ENCODE peak calls at places on chromosomes 11 and 22, in seven cellular contexts. W is PC-3, Y is neural progenitor cell, J is GM23338, X is GM23248, U is HCT116, D is OCI-LY7. Z is an unnamed sample.

GRCh38 chr22:46895753-46896152 is 133.3 kb downstream of the TBC1D22A start:
- DNase-seq in W (no peak), Y (no peak), J (no peak), X (no peak), U (no peak), D (no peak), Z (no peak)

GRCh38 chr11:128310676-128311445 is 276.5 kb downstream of the ETS1 start:
- DNase-seq in W (no peak), Y (no peak), J (no peak), X (no peak), U (no peak), D (no peak), Z (no peak)

GRCh38 chr11:72446929-72447753 is 12.8 kb upstream of the CLPB start:
- DNase-seq in W (peak), Y (peak), J (peak), X (peak), U (peak), D (peak), Z (peak)

GRCh38 chr11:66290332-66290629 is 1.3 kb upstream of the YIF1A start:
- DNase-seq in W (no peak), Y (no peak), J (no peak), X (no peak), U (no peak), D (no peak), Z (no peak)

GRCh38 chr11:1302041-1302460 is 7.4 kb downstream of the TOLLIP start:
- DNase-seq in W (no peak), Y (no peak), J (no peak), X (no peak), U (no peak), D (no peak), Z (no peak)

GRCh38 chr22:31122532-31123291 is at the start of gene INPP5J:
- DNase-seq in W (peak), Y (peak), J (peak), X (peak), U (peak), D (no peak), Z (no peak)

GRCh38 chr11:62770778-62771143 is 435 bp upstream of the TAF6L start:
- DNase-seq in W (no peak), Y (no peak), J (peak), X (peak), U (no peak), D (peak), Z (no peak)

GRCh38 chr11:27699242-27699925 is 871 bp downstream of the BDNF start:
- DNase-seq in W (peak), Y (peak), J (peak), X (peak), U (no peak), D (no peak), Z (no peak)

GRCh38 chr22:29073618-29074275 is 912 bp downstream of the KREMEN1 start:
- DNase-seq in W (no peak), Y (peak), J (peak), X (peak), U (no peak), D (no peak), Z (no peak)

DNA sequence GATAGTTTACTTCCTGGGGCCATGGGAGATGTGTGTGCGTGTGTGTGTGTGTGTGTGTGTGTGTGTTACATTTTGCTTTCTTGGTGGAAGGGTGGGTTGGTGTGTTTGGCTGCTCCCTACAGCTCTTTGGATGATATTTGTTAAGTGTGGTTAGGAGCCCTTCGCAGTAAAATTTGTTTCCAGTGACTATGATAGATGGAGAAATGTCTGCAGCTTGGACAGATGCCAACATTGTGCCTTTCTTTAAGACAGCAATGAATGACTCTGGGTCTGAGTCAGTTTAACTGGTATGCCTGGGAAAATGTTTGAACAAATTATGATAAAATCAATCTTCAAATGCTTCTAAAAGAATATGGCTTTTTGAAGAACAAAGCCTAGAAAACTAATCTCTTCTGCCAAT is 102.7 kb upstream of the TRPC6 start:
- DNase-seq in W (peak), Y (no peak), J (no peak), X (peak), U (peak), D (no peak), Z (no peak)
- TF ChIP-seq EZH2phosphoT487 in W (no peak), Y (no peak), J (no peak), X (no peak), U (no peak), D (no peak), Z (no peak)

GRCh38 chr22:17647452-17647851 is 8.9 kb downstream of the BCL2L13 start:
- DNase-seq in W (no peak), Y (no peak), J (no peak), X (no peak), U (no peak), D (no peak), Z (no peak)

GRCh38 chr22:17647996-17648395 is 9.4 kb downstream of the BCL2L13 start:
- DNase-seq in W (no peak), Y (no peak), J (no peak), X (peak), U (no peak), D (no peak), Z (no peak)

GRCh38 chr22:17648564-17648963 is 10.0 kb downstream of the BCL2L13 start:
- DNase-seq in W (no peak), Y (no peak), J (no peak), X (no peak), U (no peak), D (no peak), Z (no peak)
- TF ChIP-seq EZH2phosphoT487 in W (no peak), Y (no peak), J (no peak), X (no peak), U (no peak), D (no peak), Z (no peak)

GRCh38 chr11:120021391-120021953 is 116.4 kb downstream of the TRIM29 start:
- DNase-seq in W (no peak), Y (no peak), J (no peak), X (no peak), U (no peak), D (no peak), Z (no peak)

GRCh38 chr11:120020981-120021380 is 116.9 kb downstream of the TRIM29 start:
- DNase-seq in W (no peak), Y (no peak), J (no peak), X (no peak), U (no peak), D (no peak), Z (no peak)

GRCh38 chr11:120022617-120023016 is 115.3 kb downstream of the TRIM29 start:
- DNase-seq in W (no peak), Y (no peak), J (no peak), X (no peak), U (no peak), D (no peak), Z (no peak)

GRCh38 chr11:120023120-120023519 is 114.8 kb downstream of the TRIM29 start:
- DNase-seq in W (no peak), Y (peak), J (peak), X (no peak), U (no peak), D (no peak), Z (no peak)

GRCh38 chr11:120021978-120022377 is 115.9 kb downstream of the TRIM29 start:
- DNase-seq in W (no peak), Y (no peak), J (no peak), X (no peak), U (no peak), D (no peak), Z (no peak)
- TF ChIP-seq EZH2phosphoT487 in W (no peak), Y (no peak), J (no peak), X (no peak), U (no peak), D (no peak), Z (no peak)

GRCh38 chr11:93519179-93519578 is 24.0 kb downstream of the SMCO4 start:
- DNase-seq in W (no peak), Y (no peak), J (no peak), X (no peak), U (no peak), D (peak), Z (no peak)
- TF ChIP-seq EZH2phosphoT487 in W (no peak), Y (no peak), J (no peak), X (no peak), U (no peak), D (no peak), Z (no peak)

DNA sequence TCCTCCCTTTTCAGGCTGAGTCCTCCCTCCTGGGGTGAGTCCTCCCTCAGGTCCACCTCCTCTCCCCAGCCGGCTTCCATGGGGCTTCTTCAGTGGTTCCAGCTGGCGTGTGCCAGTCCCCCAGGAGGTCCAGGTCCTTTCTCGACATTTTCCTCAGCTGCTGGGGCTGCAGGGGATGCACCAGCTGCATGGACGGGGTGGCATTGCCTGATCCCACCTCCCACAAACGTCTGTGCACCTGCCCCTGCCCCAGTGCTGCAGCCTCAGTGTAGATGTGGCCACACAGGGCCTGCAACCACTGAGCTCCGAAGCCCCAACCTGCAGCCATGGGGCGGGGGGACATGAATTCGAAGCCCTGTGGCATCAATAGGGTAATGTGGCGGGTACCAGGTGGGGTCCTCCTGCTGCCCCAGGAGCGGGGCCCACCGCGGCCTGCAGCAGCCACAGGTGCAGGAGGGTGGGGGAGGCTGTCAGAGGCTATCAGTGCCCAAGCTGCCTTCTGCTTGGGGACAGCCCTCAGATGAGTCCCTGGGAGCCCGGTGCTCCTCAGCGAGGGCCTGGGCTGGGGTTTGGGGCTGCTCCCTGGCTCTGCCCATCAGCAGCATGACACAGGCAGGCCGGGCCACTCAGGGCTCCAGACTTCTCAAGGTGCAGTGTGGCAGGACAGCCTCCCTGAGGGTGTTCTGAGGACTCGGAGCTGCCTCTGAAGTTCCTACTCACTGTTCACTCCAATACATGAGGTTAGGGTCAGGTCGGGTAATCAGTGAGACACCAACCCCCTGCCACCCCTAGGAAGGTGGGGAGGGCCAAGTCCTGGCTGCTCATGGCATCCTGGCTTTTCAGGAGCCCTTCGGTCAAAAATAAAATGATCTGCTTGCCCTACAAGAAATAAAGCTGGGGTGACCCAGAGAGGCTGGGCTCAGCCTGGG is 101.5 kb upstream of the FGF3 start:
- DNase-seq in W (no peak), Y (no peak), J (no peak), X (no peak), U (no peak), D (no peak), Z (no peak)
- TF ChIP-seq EZH2phosphoT487 in W (no peak), Y (no peak), J (no peak), X (no peak), U (no peak), D (no peak), Z (no peak)

GRCh38 chr11:61254403-61255025 is 13.5 kb downstream of the PGA5 start:
- DNase-seq in W (peak), Y (peak), J (peak), X (peak), U (peak), D (peak), Z (peak)
- TF ChIP-seq EZH2phosphoT487 in W (no peak), Y (no peak), J (no peak), X (no peak), U (no peak), D (no peak), Z (no peak)

GRCh38 chr11:97290444-97291041 is 900.7 kb downstream of the JRKL start:
- DNase-seq in W (no peak), Y (no peak), J (no peak), X (no peak), U (no peak), D (no peak), Z (no peak)
- TF ChIP-seq EZH2phosphoT487 in W (no peak), Y (no peak), J (no peak), X (no peak), U (no peak), D (no peak), Z (no peak)